ENCODE peak calls at places on chromosomes 2 and 18, in seven cellular contexts. W is A549, P is HCT116, U is GM23338, C is HepG2, S is SK-N-SH, A is HL-60. T is an unnamed sample.

GRCh38 chr2:40372586-40372985 is 79.3 kb downstream of the SLC8A1 start:
- DNase-seq in S (no peak), P (no peak), A (no peak), U (no peak), C (no peak), W (no peak), T (no peak)

GRCh38 chr18:13983506-13983905 is 68.2 kb upstream of the MC2R start:
- DNase-seq in A (no peak), U (no peak), C (no peak), W (no peak), S (no peak), P (no peak), T (no peak)

GRCh38 chr2:24507511-24507910 is 16.5 kb downstream of the NCOA1 start:
- DNase-seq in C (no peak), W (no peak), U (no peak), P (no peak), S (no peak), A (no peak), T (no peak)

GRCh38 chr2:120740765-120741513 is 5.3 kb downstream of the GLI2 start:
- DNase-seq in U (peak), S (peak), A (no peak), W (peak), P (no peak), C (no peak), T (no peak)

GRCh38 chr2:6648656-6649247 is 217.0 kb downstream of the CMPK2 start:
- DNase-seq in S (no peak), A (no peak), U (no peak), P (no peak), W (no peak), C (no peak), T (no peak)

GRCh38 chr18:39033312-39033711 is 1467.7 kb upstream of the CELF4 start:
- DNase-seq in U (no peak), S (no peak), W (no peak), P (no peak), A (no peak), C (no peak), T (no peak)

GRCh38 chr2:151339168-151339567 is 18.2 kb upstream of the TNFAIP6 start:
- DNase-seq in U (peak), C (no peak), W (no peak), P (no peak), A (no peak), S (no peak), T (no peak)

GRCh38 chr18:47345996-47346395 is 94.5 kb upstream of the SKOR2 start:
- DNase-seq in P (no peak), U (no peak), A (no peak), C (no peak), W (no peak), S (no peak), T (no peak)

GRCh38 chr18:23105581-23106219 is 29.6 kb upstream of the CABLES1 start:
- DNase-seq in A (no peak), S (no peak), C (no peak), W (peak), U (no peak), P (no peak), T (no peak)

GRCh38 chr18:30406728-30407127 is 635.8 kb downstream of the DSC3 start:
- DNase-seq in W (no peak), A (peak), S (no peak), P (no peak), U (no peak), C (no peak), T (no peak)

DNA sequence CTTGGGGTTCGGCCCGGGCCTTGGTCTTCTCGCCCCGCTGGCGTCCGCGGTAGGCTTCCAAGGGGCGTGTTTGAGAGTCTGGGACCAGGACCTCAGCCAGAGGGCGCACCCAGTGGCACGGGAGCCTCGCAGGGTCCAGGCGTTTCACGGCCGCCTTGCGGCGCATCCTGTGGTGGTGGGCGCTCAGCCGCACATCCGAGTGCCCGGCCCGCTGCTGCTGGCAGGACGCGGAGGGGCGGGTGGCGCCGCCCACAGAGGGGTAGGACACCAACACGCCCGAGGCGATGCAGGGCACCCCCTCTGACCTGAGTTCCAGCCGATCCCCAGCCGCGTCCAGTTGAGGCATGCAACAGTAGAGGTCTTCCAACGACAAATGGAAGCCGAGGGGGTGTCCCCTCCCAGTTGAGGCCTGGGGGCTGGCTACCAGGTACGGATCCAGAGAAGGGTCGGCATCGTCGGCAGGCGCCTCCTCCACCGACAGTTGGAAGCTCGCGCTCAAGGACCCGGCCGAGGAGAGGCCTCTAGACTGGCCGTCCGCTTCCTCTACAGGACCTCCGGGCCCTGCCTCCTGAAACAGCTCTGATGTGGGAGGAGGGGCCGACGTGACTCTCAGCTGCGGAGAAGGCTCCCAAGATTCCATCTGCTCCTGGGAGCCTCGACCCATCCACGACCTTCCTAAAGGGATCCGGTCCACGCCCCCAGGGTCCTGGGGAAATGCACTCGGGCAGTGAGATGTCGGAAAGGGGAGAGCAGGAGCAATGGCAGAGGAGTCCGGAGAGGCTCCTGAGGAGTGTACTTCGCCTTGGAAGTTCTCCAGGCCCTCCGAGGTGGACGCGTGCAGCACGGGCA is 6.3 kb downstream of the C2orf81 start:
- DNase-seq in P (no peak), U (peak), C (no peak), A (no peak), S (peak), W (no peak), T (no peak)
- TF ChIP-seq REST in P (no peak), U (no peak), C (no peak), A (no peak), S (no peak), W (no peak), T (no peak)

GRCh38 chr2:215796160-215796559 is 217.2 kb downstream of the MREG start:
- DNase-seq in W (no peak), A (peak), P (no peak), S (peak), U (no peak), C (no peak), T (no peak)
- TF ChIP-seq REST in W (no peak), A (no peak), P (no peak), S (peak), U (no peak), C (no peak), T (no peak)

GRCh38 chr18:65255417-65255816 is 495.4 kb upstream of the CDH7 start:
- DNase-seq in C (no peak), W (no peak), P (no peak), A (no peak), S (no peak), U (peak), T (no peak)
- TF ChIP-seq REST in C (no peak), W (no peak), P (no peak), A (no peak), S (no peak), U (no peak), T (no peak)

DNA sequence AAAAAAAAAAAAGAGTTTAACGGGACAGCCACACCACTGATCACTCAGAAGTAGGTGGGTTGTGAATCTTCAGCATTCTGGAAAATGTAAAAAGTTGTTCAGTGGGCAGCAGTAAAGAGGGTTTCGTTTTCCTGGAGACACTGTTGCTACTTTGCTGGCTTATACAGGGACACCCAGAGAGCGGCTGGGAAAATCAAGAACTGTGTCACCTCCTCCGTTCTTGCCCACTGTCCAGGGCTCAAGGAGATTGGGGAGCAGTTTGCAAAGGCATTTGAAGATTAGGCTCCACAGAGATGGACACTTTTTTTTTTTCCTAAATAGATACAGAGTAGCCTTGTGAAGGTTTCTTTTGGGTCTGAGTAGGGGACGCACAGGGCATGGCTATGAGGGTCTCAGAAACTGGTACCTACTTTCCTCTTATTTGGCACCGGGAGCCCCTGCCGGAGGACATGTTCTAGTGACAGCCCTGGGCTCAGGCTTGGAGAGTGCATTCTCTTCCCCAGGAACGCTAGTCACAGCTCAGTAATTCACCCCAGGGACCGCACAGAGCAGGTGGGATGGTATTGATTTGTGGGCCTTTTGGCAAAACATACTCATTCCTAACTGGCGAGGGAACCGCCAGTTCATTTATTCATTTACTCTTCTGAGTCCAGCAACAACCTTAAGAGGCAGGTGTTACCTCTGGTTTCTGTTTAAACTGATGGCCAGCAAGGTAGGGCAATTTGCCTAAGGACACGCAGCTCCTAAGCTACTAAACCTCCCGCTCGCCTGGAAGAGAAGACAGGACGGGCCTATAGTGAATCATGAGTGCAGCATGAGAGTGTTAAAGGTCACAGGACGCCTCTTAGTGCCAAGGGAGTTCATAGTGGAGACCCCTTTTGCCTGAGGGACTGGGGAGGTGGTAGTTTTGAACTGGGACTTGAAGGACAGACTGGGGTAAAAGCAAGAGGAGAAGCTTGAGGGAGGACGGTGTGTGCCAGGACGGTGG is 53.1 kb downstream of the HPCAL1 start:
- DNase-seq in S (no peak), W (no peak), A (no peak), U (no peak), C (no peak), P (no peak), T (no peak)
- TF ChIP-seq REST in S (no peak), W (no peak), A (no peak), U (no peak), C (no peak), P (no peak), T (no peak)

GRCh38 chr2:8926356-8926755 is 77.1 kb downstream of the MBOAT2 start:
- DNase-seq in A (no peak), P (no peak), S (no peak), C (peak), U (no peak), W (no peak), T (no peak)
- TF ChIP-seq REST in A (no peak), P (no peak), S (no peak), C (no peak), U (no peak), W (no peak), T (no peak)

DNA sequence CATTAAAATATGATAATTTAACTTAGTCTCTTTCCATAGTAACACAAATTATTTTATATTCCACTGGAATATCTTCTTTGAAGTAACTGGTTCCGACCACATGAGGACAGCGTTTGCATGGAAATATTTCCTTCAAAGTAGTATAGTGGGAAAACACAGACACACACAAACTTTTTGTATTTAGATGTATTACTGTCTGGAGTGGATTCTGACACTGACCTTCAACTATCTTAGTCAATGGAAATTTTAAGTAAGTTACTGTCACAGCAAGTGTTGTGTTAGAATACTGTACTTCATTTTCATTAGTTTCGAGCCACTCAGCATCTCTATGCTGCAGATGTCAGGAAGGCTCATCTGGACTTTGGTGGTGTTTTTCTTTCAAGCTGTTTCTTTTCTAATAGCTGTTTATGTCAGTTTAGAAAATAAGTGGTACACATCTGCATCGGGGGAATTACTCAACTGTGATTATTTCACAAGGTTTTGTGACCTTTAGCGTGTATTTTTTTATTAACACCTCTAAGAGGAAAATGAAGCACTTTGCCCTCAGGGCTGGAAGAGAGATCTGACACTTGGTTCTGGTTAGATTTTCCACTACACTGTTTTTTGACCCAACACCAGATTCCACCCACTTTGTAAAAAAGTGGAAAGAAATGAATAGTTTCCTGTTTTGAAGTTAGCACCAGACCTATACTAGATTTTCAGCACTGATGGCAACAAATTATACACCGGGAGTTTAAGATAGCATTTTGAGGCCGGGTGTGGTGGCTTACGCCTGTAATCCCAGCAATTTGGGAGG is 18.9 kb upstream of the THOC1 start:
- DNase-seq in A (no peak), P (no peak), W (peak), S (peak), U (peak), C (peak), T (no peak)
- TF ChIP-seq REST in A (no peak), P (no peak), W (no peak), S (no peak), U (no peak), C (no peak), T (no peak)

T was measured in Panc1.